ENCODE peak calls at places on chromosomes 3 and 15, in five cellular contexts. G is NCI-H1436; W is activated CD8-positive, alpha-beta memory T cell treated with anti-CD3 and anti-CD28 coated beads for 4 hours; N is SW480; F is AG08396. S is an unnamed sample.

GRCh38 chr3:192515661-192516040 is 211.7 kb downstream of the FGF12 start:
- DNase-seq in G (peak; percentile 43), W (no peak), N (no peak), F (no peak), S (no peak)

GRCh38 chr3:27533718-27534578 is 49.8 kb upstream of the SLC4A7 start:
- DNase-seq in G (no peak), W (no peak), N (peak; percentile 80), F (peak; percentile 86), S (peak; percentile 36)

GRCh38 chr3:73681198-73681597 is 56.5 kb upstream of the PDZRN3 start:
- DNase-seq in G (no peak), W (no peak), N (no peak), F (no peak), S (no peak)

GRCh38 chr15:101058735-101059134 is 139.6 kb downstream of the LRRK1 start:
- DNase-seq in G (no peak), W (no peak), N (no peak), F (no peak), S (no peak)

GRCh38 chr15:78923480-78924360 is 21.1 kb downstream of the CTSH start:
- DNase-seq in G (no peak), W (no peak), N (no peak), F (no peak), S (no peak)

GRCh38 chr3:52402101-52402521 is 42.8 kb downstream of the SEMA3G start:
- DNase-seq in G (no peak), W (no peak), N (no peak), F (no peak), S (no peak)

GRCh38 chr3:177792363-177793030 is 595.2 kb upstream of the TBL1XR1 start:
- DNase-seq in G (no peak), W (no peak), N (no peak), F (no peak), S (no peak)

GRCh38 chr3:189288348-189289235 is 116.8 kb downstream of the TPRG1 start:
- DNase-seq in G (no peak), W (no peak), N (no peak), F (no peak), S (no peak)

GRCh38 chr3:37996785-37997301 is 6.3 kb downstream of the VILL start:
- DNase-seq in G (peak; percentile 21), W (peak; percentile 65), N (peak; percentile 84), F (peak; percentile 84), S (peak; percentile 88)

S was measured in tibial nerve.